ENCODE peak calls at places on chromosomes 2 and 18, in four cellular contexts. L, G, F and R are unnamed samples.

GRCh38 chr18:48868468-48869466 is 82.0 kb downstream of the SMAD7 start:
- DNase-seq in L (no peak), G (no peak), F (no peak), R (no peak)

GRCh38 chr2:197128897-197129296 is 181.7 kb downstream of the ANKRD44 start:
- DNase-seq in L (no peak), G (no peak), F (no peak), R (no peak)

GRCh38 chr18:48901145-48902022 is 49.4 kb downstream of the SMAD7 start:
- DNase-seq in L (no peak), G (no peak), F (no peak), R (no peak)

GRCh38 chr2:147177449-147177848 is 667.4 kb upstream of the ACVR2A start:
- DNase-seq in L (no peak), G (no peak), F (no peak), R (no peak)

GRCh38 chr2:113305146-113305545 is 26.4 kb upstream of the PAX8 start:
- DNase-seq in L (no peak), G (no peak), F (no peak), R (no peak)

GRCh38 chr2:178006710-178007109 is 65.9 kb downstream of the PDE11A start:
- DNase-seq in L (no peak), G (no peak), F (no peak), R (no peak)

GRCh38 chr2:187543488-187543887 is 10.7 kb downstream of the TFPI start:
- DNase-seq in L (no peak), G (no peak), F (no peak), R (no peak)

GRCh38 chr2:173898178-173898668 is 67.0 kb downstream of the SP3 start:
- DNase-seq in L (no peak), G (no peak), F (no peak), R (no peak)

GRCh38 chr18:59056706-59057492 is 82.8 kb upstream of the SEC11C start:
- DNase-seq in L (peak; percentile 51), G (peak; percentile 92), F (peak; percentile 54), R (no peak)

GRCh38 chr2:120783371-120783791 is 47.7 kb downstream of the GLI2 start:
- DNase-seq in L (peak; percentile 40), G (no peak), F (no peak), R (no peak)

GRCh38 chr2:54757496-54757895 is 34.0 kb downstream of the EML6 start:
- DNase-seq in L (no peak), G (no peak), F (no peak), R (no peak)

GRCh38 chr2:134447669-134448068 is 193.8 kb downstream of the MGAT5 start:
- DNase-seq in L (no peak), G (no peak), F (no peak), R (no peak)

GRCh38 chr2:47404356-47404755 is 1.4 kb downstream of the MSH2 start:
- DNase-seq in L (no peak), G (no peak), F (no peak), R (no peak)

GRCh38 chr2:97870396-97870843 is 125.3 kb downstream of the TMEM131 start:
- DNase-seq in L (peak; percentile 79), G (no peak), F (no peak), R (peak; percentile 80)

GRCh38 chr2:168256448-168256847 is 9.1 kb upstream of the STK39 start:
- DNase-seq in L (no peak), G (no peak), F (no peak), R (peak; percentile 63)

GRCh38 chr2:128734521-128735295 is 416.0 kb upstream of the HS6ST1 start:
- DNase-seq in L (no peak), G (peak; percentile 67), F (peak; percentile 30), R (no peak)

GRCh38 chr2:10817413-10817812 is 4.8 kb upstream of the PDIA6 start:
- DNase-seq in L (peak; percentile 37), G (peak; percentile 69), F (peak; percentile 58), R (peak; percentile 21)

GRCh38 chr18:48813833-48814489 is 136.8 kb downstream of the SMAD7 start:
- DNase-seq in L (no peak), G (peak; percentile 33), F (no peak), R (no peak)

GRCh38 chr2:42267530-42267929 is 93.5 kb downstream of the COX7A2L start:
- DNase-seq in L (no peak), G (no peak), F (no peak), R (no peak)
- TF ChIP-seq JUND in L (no peak), G (no peak), F (no peak), R (no peak)

GRCh38 chr2:61419129-61419528 is 51.8 kb downstream of the USP34 start:
- DNase-seq in L (no peak), G (no peak), F (no peak), R (no peak)

GRCh38 chr2:61421611-61422010 is 49.3 kb downstream of the USP34 start:
- DNase-seq in L (no peak), G (no peak), F (no peak), R (no peak)

GRCh38 chr2:61416871-61417645 is 53.8 kb downstream of the USP34 start:
- DNase-seq in L (no peak), G (no peak), F (no peak), R (no peak)

GRCh38 chr2:61420986-61421546 is 49.8 kb downstream of the USP34 start:
- DNase-seq in L (no peak), G (no peak), F (no peak), R (no peak)

GRCh38 chr2:61419570-61419969 is 51.3 kb downstream of the USP34 start:
- DNase-seq in L (no peak), G (no peak), F (no peak), R (no peak)
- TF ChIP-seq JUND in L (no peak), G (no peak), F (no peak), R (no peak)

GRCh38 chr2:49254401-49254800 is 100.1 kb upstream of the FSHR start:
- DNase-seq in L (no peak), G (no peak), F (no peak), R (no peak)
- TF ChIP-seq JUND in L (no peak), G (no peak), F (no peak), R (no peak)

GRCh38 chr2:202814226-202814625 is 57.3 kb downstream of the ICA1L start:
- DNase-seq in L (no peak), G (no peak), F (no peak), R (no peak)

GRCh38 chr2:202817771-202818170 is 53.8 kb downstream of the ICA1L start:
- DNase-seq in L (no peak), G (no peak), F (no peak), R (no peak)

GRCh38 chr2:202818321-202818720 is 53.2 kb downstream of the ICA1L start:
- DNase-seq in L (no peak), G (no peak), F (no peak), R (no peak)

GRCh38 chr2:202813387-202813786 is 58.2 kb downstream of the ICA1L start:
- DNase-seq in L (no peak), G (no peak), F (no peak), R (no peak)

DNA sequence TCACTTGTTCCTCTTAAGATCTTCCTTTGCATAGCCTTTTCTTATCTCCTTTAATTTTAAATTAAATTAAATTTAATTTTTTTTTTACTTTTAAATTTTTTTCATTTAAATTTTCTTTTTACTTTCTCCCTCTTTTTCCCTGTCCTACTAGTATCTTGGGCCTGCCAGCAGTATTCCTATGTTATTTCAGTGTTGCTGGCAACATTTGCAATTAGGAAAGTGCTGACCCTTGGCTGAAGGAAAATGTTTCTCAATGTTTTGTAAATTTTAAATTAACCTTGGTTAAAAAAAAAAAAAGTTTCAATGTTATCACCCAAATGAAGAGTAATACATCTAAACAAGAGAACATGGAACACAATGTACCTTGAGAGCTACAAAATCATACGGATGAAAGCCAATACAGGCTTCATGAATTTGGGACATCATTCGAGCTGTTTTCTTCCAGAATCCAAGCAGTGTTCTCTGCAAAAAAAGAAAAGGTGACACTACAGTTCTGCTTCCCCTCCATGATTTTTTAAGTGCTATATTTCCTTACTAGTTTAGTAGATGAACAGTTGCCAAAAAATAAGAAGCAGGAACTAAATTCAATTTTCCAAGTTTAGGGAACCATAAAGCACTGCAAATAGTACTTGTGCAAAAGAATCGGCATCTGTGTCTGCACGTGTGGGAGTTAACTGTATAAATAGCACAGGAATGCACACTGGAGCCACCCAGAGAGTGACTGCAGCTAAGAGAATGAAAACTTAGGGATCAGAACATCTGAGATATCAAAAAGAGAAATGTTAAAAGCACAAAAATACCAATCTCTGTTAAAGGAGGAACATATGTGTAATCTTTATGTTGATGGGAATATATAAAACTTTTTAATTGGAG is 55.8 kb downstream of the ICA1L start:
- DNase-seq in L (no peak), G (no peak), F (no peak), R (peak; percentile 2)
- TF ChIP-seq JUND in L (no peak), G (no peak), F (no peak), R (no peak)

DNA sequence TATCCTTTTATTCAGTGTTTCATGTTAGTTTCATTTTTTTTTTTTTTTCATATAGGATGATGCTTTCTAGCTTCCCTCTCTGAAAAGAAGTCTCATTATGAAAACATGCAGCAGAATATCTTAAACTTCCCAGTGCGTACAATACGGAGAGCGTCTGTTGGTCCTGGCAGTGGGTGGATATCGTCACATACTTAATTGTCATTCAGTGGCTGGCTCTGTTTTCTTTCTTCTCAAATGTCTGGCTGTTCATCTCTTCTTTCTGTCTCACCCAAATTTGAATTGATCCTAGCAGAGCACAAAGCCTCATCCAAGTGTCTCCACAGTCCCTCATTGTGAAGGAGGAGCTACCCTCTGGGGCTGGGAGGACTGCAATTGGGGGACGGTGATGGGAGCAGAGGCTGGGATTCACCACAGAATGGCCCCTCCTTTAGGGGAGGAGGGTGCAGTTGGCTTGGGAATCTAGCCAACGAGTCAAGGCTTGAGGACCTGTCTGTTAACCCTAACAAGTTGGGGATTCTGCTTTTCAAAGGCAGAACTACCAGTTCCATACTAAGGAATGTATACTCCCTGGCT is 138.6 kb downstream of the MYT1L start:
- DNase-seq in L (no peak), G (no peak), F (peak; percentile 66), R (no peak)
- TF ChIP-seq JUND in L (no peak), G (no peak), F (no peak), R (no peak)